ENCODE peak calls at places on chromosomes 7 and 10, in nine cellular contexts. One of them, this sample, is unnamed.
A peak's percentile ranks its signal among the peaks of the same experiment; 100 is the strongest.

GRCh38 chr10:85646312-85646711 is 720.3 kb downstream of the GRID1 start:
- DNase-seq in OCI-LY7: no peak
- DNase-seq in heart right ventricle: no peak
- DNase-seq in BJ: no peak
- DNase-seq in lower leg skin: no peak
- DNase-seq in epithelial cell of esophagus: peak; percentile 70
- DNase-seq in fibroblast of lung: peak; percentile 56
- DNase-seq in cardiac fibroblast: no peak
- DNase-seq in fibroblast of mammary gland: peak; percentile 80
- DNase-seq in this sample: no peak

GRCh38 chr10:60549686-60550085 is 160.0 kb upstream of the ANK3 start:
- DNase-seq in OCI-LY7: peak; percentile 18
- DNase-seq in heart right ventricle: no peak
- DNase-seq in BJ: no peak
- DNase-seq in lower leg skin: no peak
- DNase-seq in epithelial cell of esophagus: peak; percentile 65
- DNase-seq in fibroblast of lung: no peak
- DNase-seq in cardiac fibroblast: peak; percentile 48
- DNase-seq in fibroblast of mammary gland: peak; percentile 27
- DNase-seq in this sample: peak; percentile 38

GRCh38 chr10:91762878-91763277 is 35.3 kb upstream of the TNKS2 start:
- DNase-seq in OCI-LY7: no peak
- DNase-seq in heart right ventricle: no peak
- DNase-seq in BJ: no peak
- DNase-seq in lower leg skin: no peak
- DNase-seq in epithelial cell of esophagus: no peak
- DNase-seq in fibroblast of lung: no peak
- DNase-seq in cardiac fibroblast: no peak
- DNase-seq in fibroblast of mammary gland: no peak
- DNase-seq in this sample: no peak

GRCh38 chr10:20853276-20853675 is 43.8 kb downstream of the NEBL start:
- DNase-seq in OCI-LY7: no peak
- DNase-seq in heart right ventricle: no peak
- DNase-seq in BJ: no peak
- DNase-seq in lower leg skin: no peak
- DNase-seq in epithelial cell of esophagus: no peak
- DNase-seq in fibroblast of lung: no peak
- DNase-seq in cardiac fibroblast: no peak
- DNase-seq in fibroblast of mammary gland: no peak
- DNase-seq in this sample: no peak

GRCh38 chr7:134514663-134515062 is 12.7 kb upstream of the AKR1B10 start:
- DNase-seq in OCI-LY7: peak; percentile 77
- DNase-seq in heart right ventricle: no peak
- DNase-seq in BJ: no peak
- DNase-seq in lower leg skin: no peak
- DNase-seq in epithelial cell of esophagus: peak; percentile 85
- DNase-seq in fibroblast of lung: peak; percentile 65
- DNase-seq in cardiac fibroblast: peak; percentile 93
- DNase-seq in fibroblast of mammary gland: peak; percentile 85
- DNase-seq in this sample: peak; percentile 90

GRCh38 chr7:2567663-2568238 is 9.0 kb downstream of the IQCE start:
- DNase-seq in OCI-LY7: peak; percentile 40
- DNase-seq in heart right ventricle: no peak
- DNase-seq in BJ: no peak
- DNase-seq in lower leg skin: no peak
- DNase-seq in epithelial cell of esophagus: peak; percentile 34
- DNase-seq in fibroblast of lung: no peak
- DNase-seq in cardiac fibroblast: peak; percentile 48
- DNase-seq in fibroblast of mammary gland: peak; percentile 61
- DNase-seq in this sample: peak; percentile 70

GRCh38 chr10:83820033-83820432 is 319.3 kb upstream of the GHITM start:
- DNase-seq in OCI-LY7: no peak
- DNase-seq in heart right ventricle: no peak
- DNase-seq in BJ: no peak
- DNase-seq in lower leg skin: no peak
- DNase-seq in epithelial cell of esophagus: no peak
- DNase-seq in fibroblast of lung: no peak
- DNase-seq in cardiac fibroblast: peak; percentile 1
- DNase-seq in fibroblast of mammary gland: no peak
- DNase-seq in this sample: no peak

GRCh38 chr7:40569326-40569725 is 434.5 kb downstream of the SUGCT start:
- DNase-seq in OCI-LY7: no peak
- DNase-seq in heart right ventricle: no peak
- DNase-seq in BJ: no peak
- DNase-seq in lower leg skin: no peak
- DNase-seq in epithelial cell of esophagus: no peak
- DNase-seq in fibroblast of lung: no peak
- DNase-seq in cardiac fibroblast: no peak
- DNase-seq in fibroblast of mammary gland: no peak
- DNase-seq in this sample: no peak

GRCh38 chr7:157784114-157784835 is 447.5 kb downstream of the DNAJB6 start:
- DNase-seq in OCI-LY7: no peak
- DNase-seq in heart right ventricle: no peak
- DNase-seq in BJ: no peak
- DNase-seq in lower leg skin: no peak
- DNase-seq in epithelial cell of esophagus: no peak
- DNase-seq in fibroblast of lung: peak; percentile 9
- DNase-seq in cardiac fibroblast: no peak
- DNase-seq in fibroblast of mammary gland: peak; percentile 19
- DNase-seq in this sample: no peak

GRCh38 chr7:961546-962400 is 7.3 kb upstream of the ADAP1 start:
- DNase-seq in OCI-LY7: no peak
- DNase-seq in heart right ventricle: no peak
- DNase-seq in BJ: no peak
- DNase-seq in lower leg skin: peak; percentile 77
- DNase-seq in epithelial cell of esophagus: no peak
- DNase-seq in fibroblast of lung: no peak
- DNase-seq in cardiac fibroblast: no peak
- DNase-seq in fibroblast of mammary gland: no peak
- DNase-seq in this sample: no peak

GRCh38 chr10:35911233-35911632 is 269.1 kb upstream of the FZD8 start:
- DNase-seq in OCI-LY7: no peak
- DNase-seq in heart right ventricle: no peak
- DNase-seq in BJ: no peak
- DNase-seq in lower leg skin: no peak
- DNase-seq in epithelial cell of esophagus: peak; percentile 56
- DNase-seq in fibroblast of lung: no peak
- DNase-seq in cardiac fibroblast: no peak
- DNase-seq in fibroblast of mammary gland: peak; percentile 37
- DNase-seq in this sample: no peak

GRCh38 chr10:74290703-74291102 is 139.7 kb downstream of the ADK start:
- DNase-seq in OCI-LY7: no peak
- DNase-seq in heart right ventricle: no peak
- DNase-seq in BJ: no peak
- DNase-seq in lower leg skin: no peak
- DNase-seq in epithelial cell of esophagus: no peak
- DNase-seq in fibroblast of lung: peak; percentile 83
- DNase-seq in cardiac fibroblast: peak; percentile 80
- DNase-seq in fibroblast of mammary gland: peak; percentile 72
- DNase-seq in this sample: peak; percentile 86

GRCh38 chr7:116671111-116671510 is 885 bp upstream of the MET start:
- DNase-seq in OCI-LY7: no peak
- DNase-seq in heart right ventricle: no peak
- DNase-seq in BJ: no peak
- DNase-seq in lower leg skin: no peak
- DNase-seq in epithelial cell of esophagus: peak; percentile 74
- DNase-seq in fibroblast of lung: no peak
- DNase-seq in cardiac fibroblast: no peak
- DNase-seq in fibroblast of mammary gland: no peak
- DNase-seq in this sample: no peak

GRCh38 chr10:36109399-36110023 is 467.4 kb upstream of the FZD8 start:
- DNase-seq in OCI-LY7: no peak
- DNase-seq in heart right ventricle: no peak
- DNase-seq in BJ: no peak
- DNase-seq in lower leg skin: no peak
- DNase-seq in epithelial cell of esophagus: no peak
- DNase-seq in fibroblast of lung: no peak
- DNase-seq in cardiac fibroblast: no peak
- DNase-seq in fibroblast of mammary gland: no peak
- DNase-seq in this sample: no peak

GRCh38 chr7:101087334-101088068 is 2.2 kb downstream of the TRIM56 start:
- DNase-seq in OCI-LY7: no peak
- DNase-seq in heart right ventricle: no peak
- DNase-seq in BJ: no peak
- DNase-seq in lower leg skin: no peak
- DNase-seq in epithelial cell of esophagus: no peak
- DNase-seq in fibroblast of lung: no peak
- DNase-seq in cardiac fibroblast: no peak
- DNase-seq in fibroblast of mammary gland: no peak
- DNase-seq in this sample: no peak

GRCh38 chr10:116756277-116756676 is 13.9 kb upstream of the HSPA12A start:
- DNase-seq in OCI-LY7: no peak
- DNase-seq in heart right ventricle: peak; percentile 60
- DNase-seq in BJ: no peak
- DNase-seq in lower leg skin: no peak
- DNase-seq in epithelial cell of esophagus: no peak
- DNase-seq in fibroblast of lung: no peak
- DNase-seq in cardiac fibroblast: no peak
- DNase-seq in fibroblast of mammary gland: no peak
- DNase-seq in this sample: peak; percentile 61

GRCh38 chr7:143431109-143431508 is 12.1 kb upstream of the TAS2R60 start:
- DNase-seq in OCI-LY7: no peak
- DNase-seq in heart right ventricle: no peak
- DNase-seq in BJ: no peak
- DNase-seq in lower leg skin: no peak
- DNase-seq in epithelial cell of esophagus: no peak
- DNase-seq in fibroblast of lung: no peak
- DNase-seq in cardiac fibroblast: no peak
- DNase-seq in fibroblast of mammary gland: no peak
- DNase-seq in this sample: no peak

GRCh38 chr7:126690848-126691751 is 561.6 kb downstream of the GRM8 start:
- DNase-seq in OCI-LY7: no peak
- DNase-seq in heart right ventricle: no peak
- DNase-seq in BJ: no peak
- DNase-seq in lower leg skin: no peak
- DNase-seq in epithelial cell of esophagus: no peak
- DNase-seq in fibroblast of lung: no peak
- DNase-seq in cardiac fibroblast: no peak
- DNase-seq in fibroblast of mammary gland: no peak
- DNase-seq in this sample: no peak

GRCh38 chr7:45085619-45086200 is 3.1 kb downstream of the NACAD start:
- DNase-seq in OCI-LY7: no peak
- DNase-seq in heart right ventricle: no peak
- DNase-seq in BJ: no peak
- DNase-seq in lower leg skin: no peak
- DNase-seq in epithelial cell of esophagus: no peak
- DNase-seq in fibroblast of lung: no peak
- DNase-seq in cardiac fibroblast: no peak
- DNase-seq in fibroblast of mammary gland: no peak
- DNase-seq in this sample: no peak

GRCh38 chr7:45088821-45089313 is at the start of gene NACAD:
- DNase-seq in OCI-LY7: no peak
- DNase-seq in heart right ventricle: peak; percentile 63
- DNase-seq in BJ: no peak
- DNase-seq in lower leg skin: no peak
- DNase-seq in epithelial cell of esophagus: peak; percentile 17
- DNase-seq in fibroblast of lung: peak; percentile 28
- DNase-seq in cardiac fibroblast: no peak
- DNase-seq in fibroblast of mammary gland: no peak
- DNase-seq in this sample: peak; percentile 11

GRCh38 chr7:45086348-45087065 is 2.3 kb downstream of the NACAD start:
- DNase-seq in OCI-LY7: no peak
- DNase-seq in heart right ventricle: no peak
- DNase-seq in BJ: no peak
- DNase-seq in lower leg skin: no peak
- DNase-seq in epithelial cell of esophagus: peak; percentile 31
- DNase-seq in fibroblast of lung: no peak
- DNase-seq in cardiac fibroblast: no peak
- DNase-seq in fibroblast of mammary gland: no peak
- DNase-seq in this sample: no peak

GRCh38 chr7:45088146-45088701 is 545 bp downstream of the NACAD start:
- DNase-seq in OCI-LY7: no peak
- DNase-seq in heart right ventricle: no peak
- DNase-seq in BJ: no peak
- DNase-seq in lower leg skin: no peak
- DNase-seq in epithelial cell of esophagus: no peak
- DNase-seq in fibroblast of lung: no peak
- DNase-seq in cardiac fibroblast: no peak
- DNase-seq in fibroblast of mammary gland: no peak
- DNase-seq in this sample: no peak

GRCh38 chr7:45087301-45088145 is 1.2 kb downstream of the NACAD start:
- DNase-seq in OCI-LY7: no peak
- DNase-seq in heart right ventricle: no peak
- DNase-seq in BJ: no peak
- DNase-seq in lower leg skin: no peak
- DNase-seq in epithelial cell of esophagus: no peak
- DNase-seq in fibroblast of lung: no peak
- DNase-seq in cardiac fibroblast: no peak
- DNase-seq in fibroblast of mammary gland: no peak
- DNase-seq in this sample: no peak
- H3K4me3 ChIP-seq in OCI-LY7: no peak overlapping the region
- H3K4me3 ChIP-seq in heart right ventricle: no peak overlapping the region
- H3K4me3 ChIP-seq in BJ: peak overlapping the region; percentile 63
- H3K4me3 ChIP-seq in lower leg skin: no peak overlapping the region
- H3K4me3 ChIP-seq in epithelial cell of esophagus: no peak overlapping the region
- H3K4me3 ChIP-seq in fibroblast of lung: peak overlapping the region; percentile 69
- H3K4me3 ChIP-seq in cardiac fibroblast: no peak overlapping the region
- H3K4me3 ChIP-seq in fibroblast of mammary gland: no peak overlapping the region
- H3K4me3 ChIP-seq in this sample: peak overlapping the region; percentile 70

GRCh38 chr10:113705344-113705878 is 25.7 kb downstream of the CASP7 start:
- DNase-seq in OCI-LY7: no peak
- DNase-seq in heart right ventricle: no peak
- DNase-seq in BJ: no peak
- DNase-seq in lower leg skin: no peak
- DNase-seq in epithelial cell of esophagus: no peak
- DNase-seq in fibroblast of lung: no peak
- DNase-seq in cardiac fibroblast: no peak
- DNase-seq in fibroblast of mammary gland: no peak
- DNase-seq in this sample: no peak
- TF ChIP-seq CTCF in OCI-LY7: peak; percentile 50
- TF ChIP-seq CTCF in heart right ventricle: no peak
- TF ChIP-seq CTCF in BJ: no peak
- TF ChIP-seq CTCF in lower leg skin: no peak
- TF ChIP-seq CTCF in epithelial cell of esophagus: no peak
- TF ChIP-seq CTCF in fibroblast of lung: no peak
- TF ChIP-seq CTCF in cardiac fibroblast: no peak
- TF ChIP-seq CTCF in fibroblast of mammary gland: no peak
- TF ChIP-seq CTCF in this sample: no peak

DNA sequence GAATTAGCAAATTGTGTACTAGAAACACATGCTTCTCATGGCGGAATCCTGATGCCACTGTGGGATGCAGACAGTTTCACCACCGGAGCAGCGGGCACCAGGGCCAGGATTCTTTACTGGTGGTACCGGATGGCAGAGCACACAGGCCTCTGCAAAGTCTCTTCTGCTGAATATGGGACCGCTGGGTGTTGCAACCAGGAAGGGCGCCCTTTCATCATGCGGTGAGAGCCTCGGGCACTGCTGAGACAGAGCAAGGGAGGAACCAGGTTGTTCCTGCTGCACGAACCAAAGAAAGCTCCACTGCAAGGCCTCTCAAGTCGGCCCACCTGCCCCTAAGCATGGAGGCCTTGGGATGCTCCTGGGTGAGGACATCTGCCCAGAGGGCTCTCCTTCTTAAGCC is 57.0 kb upstream of the NMT2 start:
- DNase-seq in OCI-LY7: no peak
- DNase-seq in heart right ventricle: no peak
- DNase-seq in BJ: no peak
- DNase-seq in lower leg skin: peak; percentile 61
- DNase-seq in epithelial cell of esophagus: no peak
- DNase-seq in fibroblast of lung: no peak
- DNase-seq in cardiac fibroblast: no peak
- DNase-seq in fibroblast of mammary gland: no peak
- DNase-seq in this sample: no peak
- H3K4me3 ChIP-seq in OCI-LY7: no peak overlapping the region
- H3K4me3 ChIP-seq in heart right ventricle: no peak overlapping the region
- H3K4me3 ChIP-seq in BJ: no peak overlapping the region
- H3K4me3 ChIP-seq in lower leg skin: no peak overlapping the region
- H3K4me3 ChIP-seq in epithelial cell of esophagus: no peak overlapping the region
- H3K4me3 ChIP-seq in fibroblast of lung: no peak overlapping the region
- H3K4me3 ChIP-seq in cardiac fibroblast: no peak overlapping the region
- H3K4me3 ChIP-seq in fibroblast of mammary gland: no peak overlapping the region
- H3K4me3 ChIP-seq in this sample: no peak overlapping the region

GRCh38 chr10:1217237-1217587 is 161.0 kb downstream of the WDR37 start:
- DNase-seq in OCI-LY7: no peak
- DNase-seq in heart right ventricle: no peak
- DNase-seq in BJ: no peak
- DNase-seq in lower leg skin: peak; percentile 80
- DNase-seq in epithelial cell of esophagus: no peak
- DNase-seq in fibroblast of lung: no peak
- DNase-seq in cardiac fibroblast: no peak
- DNase-seq in fibroblast of mammary gland: no peak
- DNase-seq in this sample: no peak
- TF ChIP-seq CTCF in OCI-LY7: no peak
- TF ChIP-seq CTCF in heart right ventricle: no peak
- TF ChIP-seq CTCF in BJ: no peak
- TF ChIP-seq CTCF in lower leg skin: no peak
- TF ChIP-seq CTCF in epithelial cell of esophagus: no peak
- TF ChIP-seq CTCF in fibroblast of lung: no peak
- TF ChIP-seq CTCF in cardiac fibroblast: no peak
- TF ChIP-seq CTCF in fibroblast of mammary gland: no peak
- TF ChIP-seq CTCF in this sample: no peak